ENCODE peak calls at places on chromosomes 12 and 14, in six cellular contexts. One of them, this sample, is unnamed.

GRCh38 chr14:68363841-68364711 is 428.8 kb downstream of the ZFP36L1 start:
- DNase-seq in foreskin keratinocyte: no peak
- DNase-seq in fibroblast of pulmonary artery: peak
- DNase-seq in kidney epithelial cell: peak
- DNase-seq in mesenteric fat pad: no peak
- DNase-seq in HT1080: peak
- DNase-seq in this sample: peak

GRCh38 chr14:21267886-21268611 is 1.2 kb downstream of the HNRNPC start:
- DNase-seq in kidney epithelial cell: peak
- DNase-seq in fibroblast of pulmonary artery: peak
- DNase-seq in HT1080: no peak
- DNase-seq in mesenteric fat pad: no peak
- DNase-seq in foreskin keratinocyte: no peak
- DNase-seq in this sample: no peak

GRCh38 chr12:52741378-52742195 is 35.6 kb downstream of the KRT76 start:
- DNase-seq in HT1080: peak
- DNase-seq in foreskin keratinocyte: peak
- DNase-seq in fibroblast of pulmonary artery: peak
- DNase-seq in mesenteric fat pad: no peak
- DNase-seq in kidney epithelial cell: peak
- DNase-seq in this sample: no peak

GRCh38 chr12:66598081-66598480 is 80.8 kb downstream of the GRIP1 start:
- DNase-seq in foreskin keratinocyte: no peak
- DNase-seq in HT1080: no peak
- DNase-seq in kidney epithelial cell: no peak
- DNase-seq in mesenteric fat pad: no peak
- DNase-seq in fibroblast of pulmonary artery: no peak
- DNase-seq in this sample: no peak

GRCh38 chr12:32435921-32436710 is 36.8 kb downstream of the FGD4 start:
- DNase-seq in mesenteric fat pad: no peak
- DNase-seq in HT1080: no peak
- DNase-seq in kidney epithelial cell: no peak
- DNase-seq in foreskin keratinocyte: no peak
- DNase-seq in fibroblast of pulmonary artery: peak
- DNase-seq in this sample: no peak

GRCh38 chr14:75156901-75157300 is 19.5 kb downstream of the TMED10 start:
- DNase-seq in HT1080: no peak
- DNase-seq in mesenteric fat pad: no peak
- DNase-seq in foreskin keratinocyte: no peak
- DNase-seq in fibroblast of pulmonary artery: no peak
- DNase-seq in kidney epithelial cell: no peak
- DNase-seq in this sample: no peak

GRCh38 chr14:91244501-91244901 is at the start of gene GPR68:
- DNase-seq in mesenteric fat pad: no peak
- DNase-seq in fibroblast of pulmonary artery: peak
- DNase-seq in foreskin keratinocyte: no peak
- DNase-seq in HT1080: no peak
- DNase-seq in kidney epithelial cell: no peak
- DNase-seq in this sample: peak

GRCh38 chr12:106147956-106148355 is 9.2 kb upstream of the NUAK1 start:
- DNase-seq in fibroblast of pulmonary artery: no peak
- DNase-seq in mesenteric fat pad: no peak
- DNase-seq in kidney epithelial cell: no peak
- DNase-seq in HT1080: no peak
- DNase-seq in foreskin keratinocyte: no peak
- DNase-seq in this sample: peak

GRCh38 chr12:20624718-20625117 is 70.4 kb upstream of the SLCO1C1 start:
- DNase-seq in HT1080: peak
- DNase-seq in mesenteric fat pad: no peak
- DNase-seq in foreskin keratinocyte: no peak
- DNase-seq in fibroblast of pulmonary artery: peak
- DNase-seq in kidney epithelial cell: no peak
- DNase-seq in this sample: no peak

GRCh38 chr14:50545618-50546017 is 13.2 kb upstream of the MAP4K5 start:
- DNase-seq in fibroblast of pulmonary artery: no peak
- DNase-seq in foreskin keratinocyte: no peak
- DNase-seq in kidney epithelial cell: no peak
- DNase-seq in mesenteric fat pad: no peak
- DNase-seq in HT1080: no peak
- DNase-seq in this sample: no peak

GRCh38 chr12:88472248-88472647 is 108.0 kb downstream of the KITLG start:
- DNase-seq in foreskin keratinocyte: no peak
- DNase-seq in mesenteric fat pad: no peak
- DNase-seq in kidney epithelial cell: no peak
- DNase-seq in fibroblast of pulmonary artery: peak
- DNase-seq in HT1080: peak
- DNase-seq in this sample: no peak

GRCh38 chr12:107560906-107561285 is 124.7 kb upstream of the PWP1 start:
- DNase-seq in kidney epithelial cell: no peak
- DNase-seq in HT1080: no peak
- DNase-seq in foreskin keratinocyte: peak
- DNase-seq in mesenteric fat pad: no peak
- DNase-seq in fibroblast of pulmonary artery: no peak
- DNase-seq in this sample: no peak

GRCh38 chr14:94394594-94395305 is 6.3 kb upstream of the SERPINA1 start:
- DNase-seq in HT1080: no peak
- DNase-seq in kidney epithelial cell: no peak
- DNase-seq in mesenteric fat pad: no peak
- DNase-seq in fibroblast of pulmonary artery: peak
- DNase-seq in foreskin keratinocyte: no peak
- DNase-seq in this sample: peak

GRCh38 chr14:80955434-80955939 is at the start of gene TSHR:
- DNase-seq in HT1080: no peak
- DNase-seq in fibroblast of pulmonary artery: peak
- DNase-seq in kidney epithelial cell: no peak
- DNase-seq in mesenteric fat pad: no peak
- DNase-seq in foreskin keratinocyte: no peak
- DNase-seq in this sample: peak

GRCh38 chr12:132366341-132366861 is 37.0 kb upstream of the GALNT9 start:
- DNase-seq in HT1080: no peak
- DNase-seq in mesenteric fat pad: no peak
- DNase-seq in foreskin keratinocyte: no peak
- DNase-seq in fibroblast of pulmonary artery: no peak
- DNase-seq in kidney epithelial cell: no peak
- DNase-seq in this sample: no peak

GRCh38 chr12:79934309-79935020 is 432 bp downstream of the PPP1R12A start:
- DNase-seq in mesenteric fat pad: no peak
- DNase-seq in foreskin keratinocyte: peak
- DNase-seq in kidney epithelial cell: no peak
- DNase-seq in fibroblast of pulmonary artery: peak
- DNase-seq in HT1080: peak
- DNase-seq in this sample: no peak

GRCh38 chr12:102567031-102567985 is 86.9 kb upstream of the IGF1 start:
- DNase-seq in mesenteric fat pad: no peak
- DNase-seq in foreskin keratinocyte: no peak
- DNase-seq in fibroblast of pulmonary artery: peak
- DNase-seq in HT1080: peak
- DNase-seq in kidney epithelial cell: peak
- DNase-seq in this sample: no peak

GRCh38 chr12:102478416-102479098 is 1.8 kb downstream of the IGF1 start:
- DNase-seq in HT1080: peak
- DNase-seq in kidney epithelial cell: no peak
- DNase-seq in fibroblast of pulmonary artery: no peak
- DNase-seq in foreskin keratinocyte: no peak
- DNase-seq in mesenteric fat pad: no peak
- DNase-seq in this sample: no peak

GRCh38 chr12:80607361-80608135 is 99.9 kb upstream of the MYF6 start:
- DNase-seq in foreskin keratinocyte: no peak
- DNase-seq in kidney epithelial cell: no peak
- DNase-seq in fibroblast of pulmonary artery: no peak
- DNase-seq in HT1080: no peak
- DNase-seq in mesenteric fat pad: no peak
- DNase-seq in this sample: no peak

GRCh38 chr12:49554266-49554665 is 13.7 kb downstream of the MCRS1 start:
- DNase-seq in fibroblast of pulmonary artery: no peak
- DNase-seq in kidney epithelial cell: no peak
- DNase-seq in mesenteric fat pad: no peak
- DNase-seq in foreskin keratinocyte: no peak
- DNase-seq in HT1080: no peak
- DNase-seq in this sample: no peak

GRCh38 chr14:54002653-54003052 is 46.0 kb upstream of the BMP4 start:
- DNase-seq in HT1080: no peak
- DNase-seq in mesenteric fat pad: no peak
- DNase-seq in fibroblast of pulmonary artery: peak
- DNase-seq in foreskin keratinocyte: no peak
- DNase-seq in kidney epithelial cell: no peak
- DNase-seq in this sample: no peak

GRCh38 chr14:97827746-97828145 is 1030.6 kb downstream of the VRK1 start:
- DNase-seq in fibroblast of pulmonary artery: no peak
- DNase-seq in kidney epithelial cell: no peak
- DNase-seq in foreskin keratinocyte: peak
- DNase-seq in mesenteric fat pad: no peak
- DNase-seq in HT1080: peak
- DNase-seq in this sample: no peak

GRCh38 chr14:68349900-68350323 is 443.0 kb downstream of the ZFP36L1 start:
- DNase-seq in foreskin keratinocyte: no peak
- DNase-seq in HT1080: no peak
- DNase-seq in kidney epithelial cell: no peak
- DNase-seq in fibroblast of pulmonary artery: peak
- DNase-seq in mesenteric fat pad: no peak
- DNase-seq in this sample: no peak

GRCh38 chr14:38485011-38485410 is 229.1 kb upstream of the CLEC14A start:
- DNase-seq in fibroblast of pulmonary artery: no peak
- DNase-seq in kidney epithelial cell: no peak
- DNase-seq in HT1080: no peak
- DNase-seq in mesenteric fat pad: no peak
- DNase-seq in foreskin keratinocyte: no peak
- DNase-seq in this sample: no peak

GRCh38 chr14:38944691-38945090 is 158.3 kb downstream of the SEC23A start:
- DNase-seq in kidney epithelial cell: no peak
- DNase-seq in foreskin keratinocyte: no peak
- DNase-seq in fibroblast of pulmonary artery: peak
- DNase-seq in mesenteric fat pad: no peak
- DNase-seq in HT1080: no peak
- DNase-seq in this sample: no peak

GRCh38 chr12:85489194-85489593 is 209.2 kb downstream of the ALX1 start:
- DNase-seq in HT1080: no peak
- DNase-seq in mesenteric fat pad: no peak
- DNase-seq in fibroblast of pulmonary artery: no peak
- DNase-seq in kidney epithelial cell: no peak
- DNase-seq in foreskin keratinocyte: no peak
- DNase-seq in this sample: no peak

GRCh38 chr14:52840916-52841315 is 49.5 kb upstream of the GNPNAT1 start:
- DNase-seq in kidney epithelial cell: no peak
- DNase-seq in fibroblast of pulmonary artery: peak
- DNase-seq in HT1080: peak
- DNase-seq in foreskin keratinocyte: peak
- DNase-seq in mesenteric fat pad: no peak
- DNase-seq in this sample: no peak

GRCh38 chr14:91327661-91328312 is 83.3 kb upstream of the GPR68 start:
- DNase-seq in fibroblast of pulmonary artery: no peak
- DNase-seq in HT1080: no peak
- DNase-seq in foreskin keratinocyte: no peak
- DNase-seq in mesenteric fat pad: no peak
- DNase-seq in kidney epithelial cell: no peak
- DNase-seq in this sample: no peak

GRCh38 chr12:2273288-2273687 is 220.5 kb downstream of the CACNA1C start:
- DNase-seq in kidney epithelial cell: no peak
- DNase-seq in foreskin keratinocyte: no peak
- DNase-seq in HT1080: no peak
- DNase-seq in fibroblast of pulmonary artery: no peak
- DNase-seq in mesenteric fat pad: peak
- DNase-seq in this sample: no peak

GRCh38 chr12:119153477-119154434 is 25.0 kb upstream of the HSPB8 start:
- DNase-seq in kidney epithelial cell: peak
- DNase-seq in foreskin keratinocyte: no peak
- DNase-seq in mesenteric fat pad: no peak
- DNase-seq in fibroblast of pulmonary artery: peak
- DNase-seq in HT1080: peak
- DNase-seq in this sample: no peak

GRCh38 chr12:117125275-117125613 is 26.0 kb upstream of the TESC start:
- DNase-seq in foreskin keratinocyte: no peak
- DNase-seq in fibroblast of pulmonary artery: no peak
- DNase-seq in kidney epithelial cell: no peak
- DNase-seq in mesenteric fat pad: no peak
- DNase-seq in HT1080: no peak
- DNase-seq in this sample: no peak

GRCh38 chr12:27652174-27652763 is 44.0 kb upstream of the REP15 start:
- DNase-seq in kidney epithelial cell: peak
- DNase-seq in mesenteric fat pad: no peak
- DNase-seq in HT1080: peak
- DNase-seq in fibroblast of pulmonary artery: peak
- DNase-seq in foreskin keratinocyte: peak
- DNase-seq in this sample: peak

This sample was measured in mucosa of descending colon.